ENCODE peak calls at places on chromosomes 16 and 17, in five cellular contexts. One of them, this sample, is unnamed.

GRCh38 chr16:87839542-87840461 is 29.5 kb downstream of the SLC7A5 start:
- DNase-seq in NCI-H1694: no peak
- DNase-seq in iris pigment epithelial cell: peak
- DNase-seq in GM23248: no peak
- DNase-seq in T-helper 9 cell: no peak
- DNase-seq in this sample: no peak

GRCh38 chr17:151886-152859 is 14.8 kb downstream of the SCGB1C2 start:
- DNase-seq in T-helper 9 cell: no peak
- DNase-seq in iris pigment epithelial cell: peak
- DNase-seq in GM23248: peak
- DNase-seq in NCI-H1694: no peak
- DNase-seq in this sample: no peak

GRCh38 chr16:28188085-28188916 is 23.5 kb downstream of the XPO6 start:
- DNase-seq in GM23248: no peak
- DNase-seq in T-helper 9 cell: no peak
- DNase-seq in NCI-H1694: no peak
- DNase-seq in iris pigment epithelial cell: peak
- DNase-seq in this sample: no peak

GRCh38 chr17:80468222-80468621 is 8.2 kb downstream of the NPTX1 start:
- DNase-seq in T-helper 9 cell: no peak
- DNase-seq in NCI-H1694: no peak
- DNase-seq in GM23248: no peak
- DNase-seq in iris pigment epithelial cell: no peak
- DNase-seq in this sample: no peak

GRCh38 chr17:12231027-12231682 is 210.5 kb downstream of the MAP2K4 start:
- DNase-seq in iris pigment epithelial cell: peak
- DNase-seq in T-helper 9 cell: no peak
- DNase-seq in NCI-H1694: no peak
- DNase-seq in GM23248: peak
- DNase-seq in this sample: no peak

GRCh38 chr17:42814633-42815399 is 9.3 kb downstream of the BECN1 start:
- DNase-seq in NCI-H1694: no peak
- DNase-seq in GM23248: peak
- DNase-seq in iris pigment epithelial cell: peak
- DNase-seq in T-helper 9 cell: no peak
- DNase-seq in this sample: no peak

GRCh38 chr17:2755941-2756724 is 6.7 kb upstream of the CCDC92B start:
- DNase-seq in GM23248: peak
- DNase-seq in iris pigment epithelial cell: peak
- DNase-seq in T-helper 9 cell: no peak
- DNase-seq in NCI-H1694: no peak
- DNase-seq in this sample: no peak

GRCh38 chr16:8388684-8389083 is 201.6 kb downstream of the TMEM114 start:
- DNase-seq in NCI-H1694: no peak
- DNase-seq in iris pigment epithelial cell: no peak
- DNase-seq in GM23248: no peak
- DNase-seq in T-helper 9 cell: no peak
- DNase-seq in this sample: no peak

GRCh38 chr17:16439867-16440351 is 24.5 kb downstream of the TRPV2 start:
- DNase-seq in iris pigment epithelial cell: peak
- DNase-seq in T-helper 9 cell: no peak
- DNase-seq in GM23248: peak
- DNase-seq in NCI-H1694: no peak
- DNase-seq in this sample: peak

GRCh38 chr17:48068491-48068961 is 20.4 kb downstream of the NFE2L1 start:
- DNase-seq in NCI-H1694: no peak
- DNase-seq in T-helper 9 cell: no peak
- DNase-seq in iris pigment epithelial cell: peak
- DNase-seq in GM23248: peak
- DNase-seq in this sample: no peak

GRCh38 chr17:56979091-56979480 is 1.2 kb downstream of the SCPEP1 start:
- DNase-seq in T-helper 9 cell: no peak
- DNase-seq in NCI-H1694: no peak
- DNase-seq in iris pigment epithelial cell: no peak
- DNase-seq in GM23248: no peak
- DNase-seq in this sample: no peak

GRCh38 chr17:4161560-4162221 is 18.7 kb downstream of the CYB5D2 start:
- DNase-seq in T-helper 9 cell: no peak
- DNase-seq in iris pigment epithelial cell: peak
- DNase-seq in NCI-H1694: no peak
- DNase-seq in GM23248: peak
- DNase-seq in this sample: no peak

GRCh38 chr17:60330731-60331130 is 61.2 kb downstream of the USP32 start:
- DNase-seq in GM23248: no peak
- DNase-seq in iris pigment epithelial cell: peak
- DNase-seq in T-helper 9 cell: no peak
- DNase-seq in NCI-H1694: no peak
- DNase-seq in this sample: no peak

GRCh38 chr17:47733414-47734288 is 615 bp downstream of the TBX21 start:
- DNase-seq in NCI-H1694: no peak
- DNase-seq in T-helper 9 cell: no peak
- DNase-seq in iris pigment epithelial cell: no peak
- DNase-seq in GM23248: peak
- DNase-seq in this sample: no peak

GRCh38 chr16:86509759-86510464 is 415 bp upstream of the FOXF1 start:
- DNase-seq in iris pigment epithelial cell: peak
- DNase-seq in GM23248: peak
- DNase-seq in T-helper 9 cell: no peak
- DNase-seq in NCI-H1694: no peak
- DNase-seq in this sample: no peak

GRCh38 chr16:87724490-87725291 is 41.1 kb downstream of the KLHDC4 start:
- DNase-seq in GM23248: no peak
- DNase-seq in T-helper 9 cell: no peak
- DNase-seq in iris pigment epithelial cell: no peak
- DNase-seq in NCI-H1694: no peak
- DNase-seq in this sample: no peak

GRCh38 chr16:1048442-1049112 is 24.0 kb upstream of the SSTR5 start:
- DNase-seq in iris pigment epithelial cell: peak
- DNase-seq in NCI-H1694: no peak
- DNase-seq in GM23248: peak
- DNase-seq in T-helper 9 cell: no peak
- DNase-seq in this sample: peak

GRCh38 chr17:34556951-34557350 is 22.4 kb upstream of the TMEM132E start:
- DNase-seq in iris pigment epithelial cell: no peak
- DNase-seq in GM23248: no peak
- DNase-seq in T-helper 9 cell: no peak
- DNase-seq in NCI-H1694: no peak
- DNase-seq in this sample: no peak

GRCh38 chr17:30840775-30841174 is 9.0 kb downstream of the ATAD5 start:
- DNase-seq in T-helper 9 cell: no peak
- DNase-seq in iris pigment epithelial cell: no peak
- DNase-seq in GM23248: no peak
- DNase-seq in NCI-H1694: no peak
- DNase-seq in this sample: no peak

GRCh38 chr17:73802314-73802713 is 158.1 kb upstream of the SDK2 start:
- DNase-seq in T-helper 9 cell: no peak
- DNase-seq in iris pigment epithelial cell: no peak
- DNase-seq in NCI-H1694: no peak
- DNase-seq in GM23248: no peak
- DNase-seq in this sample: no peak

GRCh38 chr16:3282103-3282746 is 1.1 kb upstream of the ZNF263 start:
- DNase-seq in NCI-H1694: no peak
- DNase-seq in GM23248: peak
- DNase-seq in T-helper 9 cell: no peak
- DNase-seq in iris pigment epithelial cell: peak
- DNase-seq in this sample: no peak

GRCh38 chr17:74937064-74938051 is 1.7 kb downstream of the OTOP3 start:
- DNase-seq in NCI-H1694: no peak
- DNase-seq in GM23248: no peak
- DNase-seq in T-helper 9 cell: no peak
- DNase-seq in iris pigment epithelial cell: no peak
- DNase-seq in this sample: no peak

GRCh38 chr16:19354371-19354770 is 63.3 kb upstream of the TMC5 start:
- DNase-seq in GM23248: no peak
- DNase-seq in iris pigment epithelial cell: no peak
- DNase-seq in NCI-H1694: no peak
- DNase-seq in T-helper 9 cell: no peak
- DNase-seq in this sample: no peak

GRCh38 chr17:64732336-64733006 is 70.4 kb upstream of the SMURF2 start:
- DNase-seq in NCI-H1694: no peak
- DNase-seq in T-helper 9 cell: no peak
- DNase-seq in iris pigment epithelial cell: peak
- DNase-seq in GM23248: peak
- DNase-seq in this sample: no peak

GRCh38 chr17:43907425-43907981 is at the start of gene MPP2:
- DNase-seq in NCI-H1694: peak
- DNase-seq in iris pigment epithelial cell: peak
- DNase-seq in GM23248: peak
- DNase-seq in T-helper 9 cell: peak
- DNase-seq in this sample: peak

GRCh38 chr16:69166221-69166833 is 20.6 kb upstream of the SNTB2 start:
- DNase-seq in iris pigment epithelial cell: peak
- DNase-seq in NCI-H1694: no peak
- DNase-seq in T-helper 9 cell: no peak
- DNase-seq in GM23248: peak
- DNase-seq in this sample: no peak

GRCh38 chr17:27471321-27472269 is 15.3 kb downstream of the KSR1 start:
- DNase-seq in T-helper 9 cell: peak
- DNase-seq in NCI-H1694: no peak
- DNase-seq in iris pigment epithelial cell: peak
- DNase-seq in GM23248: peak
- DNase-seq in this sample: no peak

This sample was measured in DND-41.